ENCODE peak calls at places on chromosomes 1 and 21, in six cellular contexts. One of them, this sample, is unnamed.

GRCh38 chr1:150516616-150517015 is 1.1 kb downstream of the FALEC start:
- DNase-seq in MM.1S: no peak
- DNase-seq in neural progenitor cell: no peak
- DNase-seq in body of pancreas: no peak
- DNase-seq in IMR-90: no peak
- DNase-seq in CD4-positive, alpha-beta T cell: no peak
- DNase-seq in this sample: no peak

GRCh38 chr1:119603695-119604094 is 44.4 kb downstream of the ZNF697 start:
- DNase-seq in IMR-90: no peak
- DNase-seq in CD4-positive, alpha-beta T cell: no peak
- DNase-seq in body of pancreas: no peak
- DNase-seq in neural progenitor cell: no peak
- DNase-seq in MM.1S: no peak
- DNase-seq in this sample: no peak

GRCh38 chr1:14939527-14940284 is 213.8 kb upstream of the TMEM51 start:
- DNase-seq in MM.1S: no peak
- DNase-seq in IMR-90: peak
- DNase-seq in CD4-positive, alpha-beta T cell: no peak
- DNase-seq in neural progenitor cell: no peak
- DNase-seq in body of pancreas: no peak
- DNase-seq in this sample: no peak

GRCh38 chr1:39269791-39270342 is 65.4 kb downstream of the MACF1 start:
- DNase-seq in neural progenitor cell: peak
- DNase-seq in MM.1S: peak
- DNase-seq in CD4-positive, alpha-beta T cell: no peak
- DNase-seq in IMR-90: peak
- DNase-seq in body of pancreas: no peak
- DNase-seq in this sample: no peak

GRCh38 chr1:2980849-2981248 is 40.4 kb upstream of the ACTRT2 start:
- DNase-seq in CD4-positive, alpha-beta T cell: no peak
- DNase-seq in body of pancreas: no peak
- DNase-seq in IMR-90: no peak
- DNase-seq in neural progenitor cell: no peak
- DNase-seq in MM.1S: no peak
- DNase-seq in this sample: no peak

GRCh38 chr1:208036177-208036808 is 125.4 kb upstream of the CD34 start:
- DNase-seq in IMR-90: peak
- DNase-seq in neural progenitor cell: no peak
- DNase-seq in CD4-positive, alpha-beta T cell: no peak
- DNase-seq in body of pancreas: peak
- DNase-seq in MM.1S: peak
- DNase-seq in this sample: no peak

GRCh38 chr1:92362970-92363369 is 64.1 kb downstream of the RPAP2 start:
- DNase-seq in body of pancreas: no peak
- DNase-seq in MM.1S: no peak
- DNase-seq in IMR-90: no peak
- DNase-seq in CD4-positive, alpha-beta T cell: no peak
- DNase-seq in neural progenitor cell: no peak
- DNase-seq in this sample: no peak

GRCh38 chr1:29259802-29260441 is 23.6 kb downstream of the PTPRU start:
- DNase-seq in neural progenitor cell: peak
- DNase-seq in CD4-positive, alpha-beta T cell: peak
- DNase-seq in IMR-90: no peak
- DNase-seq in body of pancreas: peak
- DNase-seq in MM.1S: no peak
- DNase-seq in this sample: peak

GRCh38 chr1:246966502-246966901 is 34.8 kb upstream of the AHCTF1 start:
- DNase-seq in neural progenitor cell: no peak
- DNase-seq in CD4-positive, alpha-beta T cell: no peak
- DNase-seq in MM.1S: no peak
- DNase-seq in IMR-90: no peak
- DNase-seq in body of pancreas: no peak
- DNase-seq in this sample: no peak

GRCh38 chr1:24743404-24744211 is 1.6 kb upstream of the CLIC4 start:
- DNase-seq in neural progenitor cell: peak
- DNase-seq in MM.1S: peak
- DNase-seq in CD4-positive, alpha-beta T cell: no peak
- DNase-seq in body of pancreas: no peak
- DNase-seq in IMR-90: peak
- DNase-seq in this sample: no peak

GRCh38 chr1:228997721-228998144 is 262.5 kb downstream of the RHOU start:
- DNase-seq in CD4-positive, alpha-beta T cell: no peak
- DNase-seq in neural progenitor cell: no peak
- DNase-seq in MM.1S: no peak
- DNase-seq in body of pancreas: no peak
- DNase-seq in IMR-90: no peak
- DNase-seq in this sample: no peak

GRCh38 chr21:46216132-46216747 is 12.3 kb downstream of the LSS start:
- DNase-seq in MM.1S: no peak
- DNase-seq in body of pancreas: no peak
- DNase-seq in neural progenitor cell: no peak
- DNase-seq in CD4-positive, alpha-beta T cell: no peak
- DNase-seq in IMR-90: no peak
- DNase-seq in this sample: no peak

DNA sequence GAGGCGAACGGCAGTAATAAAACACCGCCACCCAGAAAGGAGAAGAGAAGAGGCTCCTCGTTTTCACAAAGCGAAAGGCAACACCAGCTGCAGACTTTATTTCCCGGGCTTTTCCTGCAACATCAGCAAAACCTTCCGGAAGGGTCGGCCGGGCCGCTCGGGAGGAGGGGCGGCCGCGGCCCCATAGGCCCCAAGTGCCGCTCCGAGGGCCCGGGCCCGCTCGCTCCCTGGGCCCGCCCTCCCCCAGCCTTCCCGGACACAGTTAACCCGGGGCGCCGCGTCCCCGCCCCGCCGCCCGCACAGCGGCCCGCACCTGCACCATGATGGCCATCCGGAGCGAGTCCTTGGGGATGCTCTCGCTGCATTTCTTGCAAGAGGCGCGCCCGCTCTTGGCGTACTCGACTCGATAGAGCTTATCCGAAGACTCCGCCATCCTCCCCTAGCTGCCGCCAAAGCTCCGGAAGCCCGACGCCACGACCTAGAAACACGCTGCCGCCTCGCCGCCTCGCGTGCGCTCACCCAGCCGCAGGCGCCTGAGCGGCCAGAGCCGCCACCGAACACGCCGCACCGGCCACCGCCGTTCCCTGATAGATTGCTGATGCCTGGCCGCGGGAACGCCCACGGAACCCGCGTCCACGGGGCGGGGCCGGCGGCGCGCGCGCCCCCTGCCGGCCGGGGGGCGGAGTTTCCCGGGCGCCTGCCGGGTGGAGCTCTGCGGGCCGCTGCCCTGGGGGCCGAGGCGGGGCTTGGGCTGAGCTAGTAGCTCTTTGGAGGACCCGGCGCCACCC is at the start of gene PARP1:
- DNase-seq in neural progenitor cell: peak
- DNase-seq in IMR-90: peak
- DNase-seq in CD4-positive, alpha-beta T cell: peak
- DNase-seq in MM.1S: peak
- DNase-seq in body of pancreas: peak
- DNase-seq in this sample: peak
- H3K27ac ChIP-seq in neural progenitor cell: peak
- H3K27ac ChIP-seq in IMR-90: peak
- H3K27ac ChIP-seq in CD4-positive, alpha-beta T cell: peak
- H3K27ac ChIP-seq in MM.1S: peak
- H3K27ac ChIP-seq in body of pancreas: peak
- H3K27ac ChIP-seq in this sample: peak

DNA sequence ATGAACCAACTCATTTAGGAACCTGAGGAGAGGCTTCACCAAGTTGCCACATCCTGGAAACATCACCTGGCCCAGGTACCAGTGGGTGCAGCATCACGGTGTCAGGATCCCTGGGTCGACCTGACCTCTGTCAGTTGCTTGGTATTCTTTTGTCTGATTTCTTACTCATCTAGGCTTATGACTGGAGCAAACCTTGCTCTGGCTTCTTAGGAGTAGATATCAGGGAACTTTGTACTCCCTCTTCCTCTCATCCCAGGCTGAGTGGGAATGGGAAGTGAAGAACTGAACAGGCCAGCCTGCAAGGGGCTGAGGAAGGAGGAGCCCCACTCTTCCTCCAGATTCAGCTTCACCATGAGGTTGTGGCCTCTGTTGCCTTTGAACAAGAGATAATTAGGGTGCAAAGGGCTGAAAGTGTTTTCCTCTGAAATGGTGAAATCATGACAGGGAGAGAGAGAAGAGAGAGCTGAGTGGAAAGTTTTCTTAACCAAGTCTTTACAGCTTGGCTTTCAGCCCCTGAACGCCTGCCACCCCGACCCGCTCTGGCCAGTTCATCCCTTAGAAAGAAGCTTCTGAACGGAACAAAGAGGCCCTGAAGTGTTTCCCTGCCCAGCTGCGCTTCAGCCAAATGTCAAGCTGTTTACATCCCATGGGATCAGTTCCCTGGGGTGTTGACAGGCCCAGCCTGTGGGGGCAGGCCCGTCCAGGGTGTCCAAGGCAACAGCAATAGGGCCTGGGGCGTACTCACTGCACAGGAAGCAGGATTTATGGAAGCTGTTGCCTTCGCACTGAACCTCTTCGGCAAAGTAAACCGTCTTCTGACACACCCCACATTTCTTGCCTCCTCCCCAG is 11.3 kb downstream of the CSRP1 start:
- DNase-seq in MM.1S: no peak
- DNase-seq in body of pancreas: peak
- DNase-seq in neural progenitor cell: peak
- DNase-seq in IMR-90: peak
- DNase-seq in CD4-positive, alpha-beta T cell: no peak
- DNase-seq in this sample: peak
- H3K27ac ChIP-seq in MM.1S: no peak
- H3K27ac ChIP-seq in body of pancreas: peak
- H3K27ac ChIP-seq in neural progenitor cell: peak
- H3K27ac ChIP-seq in IMR-90: peak
- H3K27ac ChIP-seq in CD4-positive, alpha-beta T cell: no peak
- H3K27ac ChIP-seq in this sample: peak

GRCh38 chr1:184595609-184596008 is 159.0 kb downstream of the EDEM3 start:
- DNase-seq in IMR-90: peak
- DNase-seq in body of pancreas: no peak
- DNase-seq in CD4-positive, alpha-beta T cell: no peak
- DNase-seq in neural progenitor cell: no peak
- DNase-seq in MM.1S: no peak
- DNase-seq in this sample: no peak

GRCh38 chr1:184597652-184598357 is 156.9 kb downstream of the EDEM3 start:
- DNase-seq in CD4-positive, alpha-beta T cell: no peak
- DNase-seq in body of pancreas: no peak
- DNase-seq in IMR-90: peak
- DNase-seq in neural progenitor cell: no peak
- DNase-seq in MM.1S: no peak
- DNase-seq in this sample: peak

GRCh38 chr1:184593612-184594011 is 161.0 kb downstream of the EDEM3 start:
- DNase-seq in MM.1S: no peak
- DNase-seq in CD4-positive, alpha-beta T cell: no peak
- DNase-seq in body of pancreas: no peak
- DNase-seq in neural progenitor cell: no peak
- DNase-seq in IMR-90: peak
- DNase-seq in this sample: no peak

GRCh38 chr1:184598403-184598802 is 156.3 kb downstream of the EDEM3 start:
- DNase-seq in body of pancreas: no peak
- DNase-seq in neural progenitor cell: no peak
- DNase-seq in MM.1S: no peak
- DNase-seq in IMR-90: no peak
- DNase-seq in CD4-positive, alpha-beta T cell: no peak
- DNase-seq in this sample: no peak

DNA sequence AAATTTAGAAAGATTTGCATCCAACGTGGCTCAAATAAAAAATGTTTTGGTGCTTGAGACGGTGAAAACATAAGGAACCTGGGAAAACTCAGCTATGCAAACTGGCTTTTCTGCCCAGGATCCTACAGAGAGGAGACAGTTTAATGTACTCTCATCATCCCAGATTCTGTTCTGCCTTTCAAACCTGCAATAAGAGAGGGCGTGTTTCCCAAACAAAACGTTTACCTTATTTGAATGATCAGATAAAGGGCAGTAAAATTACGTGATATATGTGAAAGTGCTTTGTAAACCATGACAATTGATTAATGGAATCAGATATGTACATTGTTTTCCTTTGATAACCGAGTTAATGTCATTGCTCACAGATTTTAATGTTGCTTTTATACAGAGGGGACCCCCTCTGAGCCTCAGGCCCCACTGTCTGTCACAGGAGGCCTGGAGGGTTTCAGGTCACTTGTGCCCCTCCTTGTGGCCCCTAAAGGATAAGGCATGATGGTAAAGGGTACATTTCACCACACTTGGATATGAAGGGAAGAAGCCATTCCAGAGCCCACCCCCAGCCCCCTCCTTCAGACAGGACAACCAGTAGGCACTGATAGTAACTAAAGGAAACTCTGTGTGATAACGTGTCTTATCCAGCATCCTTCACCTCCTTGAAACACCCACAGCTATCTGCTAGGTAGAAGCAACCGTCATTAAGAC is 157.6 kb downstream of the EDEM3 start:
- DNase-seq in body of pancreas: no peak
- DNase-seq in IMR-90: no peak
- DNase-seq in neural progenitor cell: peak
- DNase-seq in CD4-positive, alpha-beta T cell: no peak
- DNase-seq in MM.1S: no peak
- DNase-seq in this sample: no peak
- H3K27ac ChIP-seq in body of pancreas: no peak
- H3K27ac ChIP-seq in IMR-90: no peak
- H3K27ac ChIP-seq in neural progenitor cell: no peak
- H3K27ac ChIP-seq in CD4-positive, alpha-beta T cell: no peak
- H3K27ac ChIP-seq in MM.1S: no peak
- H3K27ac ChIP-seq in this sample: peak

GRCh38 chr1:100351095-100351884 is 1.0 kb upstream of the CDC14A start:
- DNase-seq in MM.1S: peak
- DNase-seq in CD4-positive, alpha-beta T cell: peak
- DNase-seq in IMR-90: peak
- DNase-seq in neural progenitor cell: peak
- DNase-seq in body of pancreas: peak
- DNase-seq in this sample: peak

GRCh38 chr1:100352267-100353072 is at the start of gene CDC14A:
- DNase-seq in body of pancreas: peak
- DNase-seq in neural progenitor cell: peak
- DNase-seq in MM.1S: peak
- DNase-seq in IMR-90: peak
- DNase-seq in CD4-positive, alpha-beta T cell: peak
- DNase-seq in this sample: peak

GRCh38 chr1:100353073-100353801 is 931 bp downstream of the CDC14A start:
- DNase-seq in body of pancreas: peak
- DNase-seq in neural progenitor cell: peak
- DNase-seq in IMR-90: no peak
- DNase-seq in CD4-positive, alpha-beta T cell: peak
- DNase-seq in MM.1S: peak
- DNase-seq in this sample: peak

GRCh38 chr1:100354971-100355394 is 2.7 kb downstream of the CDC14A start:
- DNase-seq in body of pancreas: peak
- DNase-seq in IMR-90: peak
- DNase-seq in MM.1S: peak
- DNase-seq in neural progenitor cell: peak
- DNase-seq in CD4-positive, alpha-beta T cell: peak
- DNase-seq in this sample: peak

GRCh38 chr1:100353988-100354387 is 1.7 kb downstream of the CDC14A start:
- DNase-seq in body of pancreas: no peak
- DNase-seq in neural progenitor cell: peak
- DNase-seq in CD4-positive, alpha-beta T cell: no peak
- DNase-seq in MM.1S: no peak
- DNase-seq in IMR-90: peak
- DNase-seq in this sample: no peak
- H3K27ac ChIP-seq in body of pancreas: no peak
- H3K27ac ChIP-seq in neural progenitor cell: no peak
- H3K27ac ChIP-seq in CD4-positive, alpha-beta T cell: no peak
- H3K27ac ChIP-seq in MM.1S: no peak
- H3K27ac ChIP-seq in IMR-90: no peak
- H3K27ac ChIP-seq in this sample: no peak